ENCODE peak calls at places on chromosomes 12 and 14, in eight cellular contexts. N is Peyer's patch, U is right lobe of liver, V is K562, C is uterus, B is H1, I is A549, X is heart left ventricle. P is an unnamed sample. For H3K4me1, the result is how much of the 10 kb centered on the place peaks cover.

GRCh38 chr12:20404576-20405346 is 36.4 kb downstream of the PDE3A start:
- DNase-seq in N (no peak), U (no peak), V (no peak), C (no peak), B (no peak), I (no peak), X (peak), P (no peak)

GRCh38 chr14:105883066-105884005 is 357.0 kb downstream of the TMEM121 start:
- DNase-seq in N (peak), U (peak), V (no peak), C (peak), B (no peak), I (no peak), X (no peak), P (no peak)

GRCh38 chr14:101843665-101844064 is 82.2 kb downstream of the PPP2R5C start:
- DNase-seq in N (no peak), U (no peak), V (no peak), C (no peak), B (no peak), I (no peak), X (no peak), P (no peak)

GRCh38 chr12:96514328-96514727 is 25.0 kb downstream of the CFAP54 start:
- DNase-seq in N (no peak), U (no peak), V (no peak), C (no peak), B (no peak), I (no peak), X (no peak), P (no peak)

GRCh38 chr14:77181603-77182437 is at the start of gene TMEM63C:
- DNase-seq in N (peak), U (no peak), V (peak), C (no peak), B (peak), I (peak), X (no peak), P (no peak)

GRCh38 chr14:100268591-100269207 is 29.8 kb downstream of the YY1 start:
- DNase-seq in N (no peak), U (no peak), V (no peak), C (no peak), B (no peak), I (no peak), X (no peak), P (no peak)

GRCh38 chr14:100317897-100318808 is 5.0 kb upstream of the SLC25A47 start:
- DNase-seq in N (peak), U (no peak), V (peak), C (peak), B (peak), I (peak), X (peak), P (no peak)

GRCh38 chr14:105475916-105476845 is 1.6 kb downstream of the CRIP2 start:
- DNase-seq in N (no peak), U (peak), V (no peak), C (no peak), B (no peak), I (no peak), X (peak), P (no peak)

GRCh38 chr12:121582583-121583333 is 1.9 kb upstream of the KDM2B start:
- DNase-seq in N (no peak), U (no peak), V (peak), C (no peak), B (peak), I (no peak), X (no peak), P (no peak)

GRCh38 chr12:138898-139534 is 72.4 kb downstream of the IQSEC3 start:
- DNase-seq in N (no peak), U (no peak), V (no peak), C (no peak), B (peak), I (no peak), X (peak), P (no peak)

DNA sequence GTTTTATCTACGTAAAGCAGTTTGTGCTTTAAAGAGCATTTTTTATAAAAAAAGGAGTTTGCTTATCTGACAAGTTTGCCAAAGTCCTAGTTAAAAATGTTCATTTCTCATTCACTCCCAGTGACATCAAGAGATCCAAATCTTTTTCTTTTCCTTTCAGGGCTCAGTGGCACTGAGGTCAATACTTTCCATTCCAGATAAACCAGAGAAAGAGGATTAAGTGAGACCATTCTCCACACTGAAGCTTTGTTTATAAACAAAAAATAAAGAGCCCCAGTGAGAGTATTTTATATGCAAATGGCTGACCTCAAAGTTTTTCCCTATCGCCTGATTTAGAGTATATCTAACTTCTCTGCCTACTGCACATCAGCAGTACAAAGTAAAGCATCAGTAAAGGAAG is 199.8 kb downstream of the ALG10B start:
- DNase-seq in N (no peak), U (no peak), V (no peak), C (no peak), B (no peak), I (no peak), X (no peak), P (no peak)
- TF ChIP-seq POLR2A in N (no peak), U (no peak), V (no peak), C (no peak), B (no peak), I (no peak), X (no peak), P (no peak)

DNA sequence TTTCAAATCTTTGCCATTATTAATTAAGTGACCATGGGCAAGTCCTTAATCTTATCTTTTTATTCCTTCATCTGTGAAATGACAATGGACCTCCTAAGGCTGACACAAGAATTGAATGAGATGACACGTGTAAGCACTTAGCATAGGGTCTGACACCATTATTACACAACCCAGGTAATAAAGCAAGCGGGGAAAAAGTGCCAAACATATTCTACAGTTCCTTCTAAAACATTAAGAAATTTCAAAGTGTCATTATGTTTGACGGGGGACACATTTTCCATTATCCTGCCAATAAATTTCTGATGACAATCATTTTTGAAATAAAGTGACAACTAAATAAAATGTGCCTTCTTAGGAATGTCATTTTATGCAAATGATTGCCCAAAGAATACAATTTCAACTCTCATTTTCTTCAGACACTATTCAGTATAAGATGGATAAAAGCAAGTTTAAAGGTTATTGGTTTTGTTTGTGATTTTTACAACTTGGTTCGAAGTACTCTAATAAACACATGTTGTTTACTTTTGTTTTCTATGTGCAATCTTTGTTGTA is 3.0 kb downstream of the ANKS1B start:
- DNase-seq in N (no peak), U (no peak), V (no peak), C (no peak), B (no peak), I (no peak), X (no peak), P (no peak)
- H3K4me1 ChIP-seq in N (under half), U (under half), V (under half), C (under half), B (under half), I (under half), X (under half), P (under half)

GRCh38 chr14:64338616-64339316 is 44.6 kb upstream of the ESR2 start:
- DNase-seq in N (peak), U (peak), V (peak), C (peak), B (peak), I (peak), X (peak), P (peak)
- TF ChIP-seq POLR2A in N (peak), U (peak), V (peak), C (peak), B (peak), I (peak), X (no peak), P (peak)

DNA sequence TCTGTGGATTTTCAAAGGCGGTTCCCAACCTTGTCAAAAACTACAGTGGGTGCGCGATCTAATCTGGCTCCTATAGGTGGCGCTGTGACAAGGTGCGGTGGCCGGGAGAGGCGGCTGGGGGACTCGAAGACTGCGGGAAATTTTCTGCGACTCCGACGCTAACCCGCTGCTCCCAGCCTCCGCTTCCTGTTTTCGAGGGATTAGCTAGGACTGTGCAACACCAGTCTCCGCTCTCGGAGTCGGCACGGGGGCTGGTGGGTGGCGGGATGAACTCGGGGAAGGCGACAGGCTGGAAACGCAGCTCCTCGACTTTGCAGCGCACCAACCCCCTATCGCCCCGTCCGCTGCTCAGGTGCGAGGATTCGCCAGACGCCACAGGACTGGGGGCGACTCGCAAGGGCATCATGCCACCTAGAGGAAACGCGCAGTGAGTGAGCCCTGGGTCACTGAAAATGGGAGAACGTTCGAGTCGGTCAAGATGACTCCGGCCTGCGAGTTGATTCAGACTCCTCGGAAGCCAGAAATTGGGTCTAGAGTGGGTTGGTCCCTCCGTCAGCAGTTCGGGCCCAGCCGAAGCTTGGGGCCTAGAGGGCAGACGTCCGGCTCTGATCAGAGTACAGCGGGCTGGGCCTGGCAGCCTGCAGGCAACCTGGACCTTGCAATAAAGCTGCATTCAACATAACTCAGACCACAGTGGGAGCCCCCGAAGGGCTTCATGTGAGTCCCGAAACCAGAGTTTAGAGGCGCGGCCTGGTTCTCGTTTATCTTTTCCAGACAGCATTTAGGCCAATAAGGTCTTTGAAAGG is 5.5 kb upstream of the PAX9 start:
- DNase-seq in N (peak), U (no peak), V (no peak), C (no peak), B (peak), I (peak), X (no peak), P (no peak)
- H3K4me1 ChIP-seq in N (under half), U (under half), V (under half), C (under half), B (under half), I (under half), X (under half), P (under half)

GRCh38 chr12:6336859-6337744 is 4.8 kb downstream of the TNFRSF1A start:
- DNase-seq in N (no peak), U (peak), V (peak), C (peak), B (no peak), I (no peak), X (no peak), P (no peak)

GRCh38 chr12:6337958-6338406 is 3.9 kb downstream of the TNFRSF1A start:
- DNase-seq in N (no peak), U (no peak), V (no peak), C (peak), B (no peak), I (no peak), X (no peak), P (no peak)

GRCh38 chr12:6335451-6336078 is 6.3 kb downstream of the TNFRSF1A start:
- DNase-seq in N (peak), U (peak), V (peak), C (peak), B (peak), I (peak), X (peak), P (peak)

GRCh38 chr12:6334940-6335450 is 6.9 kb downstream of the TNFRSF1A start:
- DNase-seq in N (peak), U (peak), V (no peak), C (peak), B (no peak), I (no peak), X (no peak), P (no peak)

DNA sequence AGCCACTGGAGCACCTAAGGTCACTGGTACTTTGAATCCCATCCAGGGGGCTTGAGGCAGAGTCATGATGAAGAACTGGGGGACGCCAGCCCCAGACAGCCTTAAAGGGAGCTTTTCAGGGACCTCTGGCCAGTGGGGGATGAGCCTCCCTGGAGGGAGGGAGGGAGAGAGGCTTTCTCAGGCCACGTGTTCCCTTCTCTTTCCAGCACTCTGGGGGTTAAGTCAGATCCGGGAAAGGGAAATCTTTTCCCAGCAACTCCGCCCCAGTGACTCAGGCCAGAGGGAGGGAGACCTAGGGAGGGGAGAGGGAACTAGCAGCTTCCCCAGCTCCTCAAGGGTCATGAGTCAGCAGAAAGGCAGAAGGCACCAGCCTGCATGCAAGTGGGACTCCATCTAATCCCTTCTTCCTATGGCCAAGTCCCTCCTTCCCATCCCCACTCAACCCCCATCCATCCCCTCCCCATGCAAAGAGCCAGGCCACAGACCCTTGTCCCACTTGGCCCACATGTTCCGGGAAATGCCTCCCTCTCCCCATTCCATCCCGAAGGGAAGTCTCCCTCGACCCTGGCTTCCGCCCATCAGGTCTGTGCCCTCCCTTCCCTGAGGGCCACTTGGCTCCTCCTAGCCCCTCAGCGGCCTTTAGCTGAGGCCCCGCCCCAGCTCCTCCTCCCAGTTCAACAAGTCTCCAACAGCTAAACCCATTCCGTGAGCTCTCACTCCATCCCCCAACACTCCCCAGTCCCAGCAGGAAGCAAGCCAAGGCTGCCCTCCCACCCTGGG is 5.6 kb downstream of the TNFRSF1A start:
- DNase-seq in N (peak), U (peak), V (peak), C (peak), B (peak), I (peak), X (peak), P (peak)
- TF ChIP-seq POLR2A in N (peak), U (peak), V (peak), C (no peak), B (peak), I (peak), X (no peak), P (peak)

GRCh38 chr14:69373104-69373503 is 25.0 kb downstream of the ERH start:
- DNase-seq in N (no peak), U (no peak), V (no peak), C (no peak), B (no peak), I (no peak), X (no peak), P (no peak)

GRCh38 chr14:69375182-69375581 is 22.9 kb downstream of the ERH start:
- DNase-seq in N (no peak), U (no peak), V (no peak), C (no peak), B (no peak), I (no peak), X (no peak), P (no peak)

GRCh38 chr14:69375722-69376121 is 22.4 kb downstream of the ERH start:
- DNase-seq in N (no peak), U (no peak), V (no peak), C (no peak), B (no peak), I (no peak), X (no peak), P (no peak)

GRCh38 chr14:69372146-69372545 is 26.0 kb downstream of the ERH start:
- DNase-seq in N (no peak), U (no peak), V (no peak), C (no peak), B (no peak), I (no peak), X (no peak), P (no peak)

DNA sequence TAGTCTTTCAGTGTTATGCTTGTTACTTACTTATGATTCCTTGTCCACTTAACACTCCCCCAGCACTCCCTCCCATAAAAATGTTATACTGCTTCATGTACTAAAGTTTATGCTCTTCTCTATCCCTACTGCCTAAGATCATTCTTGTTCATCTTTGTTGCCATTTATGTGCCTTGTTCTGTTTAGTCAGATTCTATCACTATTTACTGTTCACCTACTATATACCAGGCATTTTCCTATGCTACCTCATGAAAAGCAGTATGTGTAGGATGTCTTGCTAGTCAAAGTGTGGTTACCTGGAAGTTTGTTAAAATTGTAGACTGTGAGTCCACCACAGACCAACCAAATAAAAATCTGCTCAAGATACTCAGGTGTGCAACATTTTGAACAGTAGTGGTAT is 23.9 kb downstream of the ERH start:
- DNase-seq in N (no peak), U (no peak), V (no peak), C (no peak), B (no peak), I (no peak), X (no peak), P (no peak)
- H3K4me1 ChIP-seq in N (under half), U (under half), V (under half), C (under half), B (under half), I (under half), X (under half), P (under half)

DNA sequence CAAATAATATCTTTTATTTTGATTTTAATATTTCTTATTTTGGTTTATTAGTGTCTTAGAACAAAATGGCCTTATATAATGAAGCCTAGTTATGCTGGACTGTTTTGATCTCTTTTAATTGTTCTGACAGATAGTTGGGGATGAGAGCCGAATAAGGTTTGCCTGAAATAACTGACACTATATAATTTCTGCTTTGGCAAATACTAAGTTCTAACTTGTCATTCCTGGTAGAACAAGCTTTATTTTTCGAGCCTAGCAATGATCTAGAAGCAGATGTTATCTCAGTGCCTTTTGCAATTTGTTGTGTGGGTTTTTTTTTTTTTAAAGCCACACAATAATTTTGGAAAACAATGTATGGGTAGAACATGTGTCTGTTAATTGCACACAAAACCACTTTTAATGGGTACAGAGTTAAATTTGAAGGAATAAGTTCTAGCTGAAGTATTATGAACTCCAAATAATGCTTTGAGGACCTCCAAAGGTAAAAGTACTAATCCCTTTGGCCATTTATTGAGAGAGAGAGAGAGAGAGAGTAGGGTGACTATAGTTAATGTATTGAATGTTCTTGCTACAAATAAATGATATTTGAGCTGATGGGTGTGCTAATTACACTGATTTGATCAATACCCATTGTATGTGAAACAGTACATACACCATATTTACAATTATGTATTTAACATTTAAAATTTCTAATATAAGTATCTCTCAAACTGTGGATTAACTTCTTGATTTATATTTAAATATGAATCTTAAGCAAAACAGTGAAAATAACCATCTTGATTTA is 35.0 kb downstream of the MDM2 start:
- DNase-seq in N (no peak), U (no peak), V (no peak), C (no peak), B (no peak), I (no peak), X (no peak), P (no peak)
- TF ChIP-seq POLR2A in N (no peak), U (no peak), V (no peak), C (no peak), B (no peak), I (no peak), X (no peak), P (no peak)

DNA sequence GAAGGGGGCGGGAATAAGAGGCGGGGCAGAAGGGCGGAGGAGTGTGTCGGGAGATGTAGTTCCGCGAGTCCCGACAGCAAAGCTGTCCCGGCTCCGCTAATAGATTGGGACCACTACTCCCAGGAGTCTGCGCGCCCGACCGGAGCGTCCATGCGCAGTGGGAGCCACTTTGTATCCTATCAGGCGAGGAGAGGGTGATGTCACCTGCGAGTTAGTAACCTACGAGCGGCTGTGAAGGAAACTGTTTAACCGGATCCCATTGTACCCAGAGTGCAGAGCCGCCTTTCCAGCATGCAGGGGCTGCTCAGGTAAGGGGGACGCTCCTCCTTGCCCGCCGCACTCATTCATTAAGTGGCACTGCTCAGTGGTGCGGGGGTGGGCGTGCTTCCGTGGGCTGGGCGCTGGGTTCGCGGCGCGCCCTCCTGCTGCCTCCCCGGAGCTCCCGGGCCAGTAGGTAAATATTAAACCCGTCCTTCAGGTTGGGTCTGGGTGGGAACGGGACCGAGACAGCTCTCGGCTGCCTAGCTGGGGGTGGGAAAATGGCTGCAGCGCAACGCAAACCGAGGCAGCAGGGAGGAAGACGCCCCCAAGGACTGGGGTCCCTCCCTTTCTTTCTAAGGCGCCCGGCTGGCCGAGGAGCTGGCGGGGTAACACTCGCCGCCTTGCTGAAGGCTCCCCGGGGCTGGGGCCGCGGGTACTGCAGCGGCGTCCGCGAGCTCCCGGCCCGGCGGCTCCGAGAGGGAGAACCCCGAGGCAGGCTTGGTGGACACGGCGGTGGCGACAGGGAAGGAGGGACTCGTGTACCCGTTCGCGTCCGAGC is at the start of gene DAAM1:
- DNase-seq in N (peak), U (peak), V (peak), C (peak), B (peak), I (peak), X (peak), P (peak)
- H3K4me1 ChIP-seq in N (under half), U (under half), V (under half), C (under half), B (under half), I (under half), X (under half), P (under half)